ENCODE peak calls at places on chromosomes 11 and 22, in nine cellular contexts. M is Karpas-422, C is fibroblast of pulmonary artery, F is BE2C, U is adipocyte, Y is endothelial cell of umbilical vein, X is esophagus squamous epithelium, I is psoas muscle, O is AG04449. K is an unnamed sample.
A peak's percentile ranks its signal among the peaks of the same experiment; 100 is the strongest.

GRCh38 chr11:1766719-1767398 is 3.1 kb upstream of the CTSD start:
- DNase-seq in X (no peak), O (no peak), C (no peak), F (no peak), Y (no peak), I (peak; percentile 39), M (no peak), U (no peak), K (no peak)

GRCh38 chr11:65479184-65480145 is 19.4 kb upstream of the MALAT1 start:
- DNase-seq in I (peak; percentile 82), X (no peak), C (peak; percentile 94), M (no peak), F (peak; percentile 60), O (peak; percentile 81), U (peak; percentile 82), Y (peak; percentile 74), K (peak; percentile 98)

GRCh38 chr22:36424901-36425579 is 37.3 kb upstream of the MYH9 start:
- DNase-seq in Y (no peak), X (no peak), O (no peak), C (no peak), M (no peak), I (no peak), F (no peak), U (no peak), K (no peak)

GRCh38 chr11:88178211-88178610 is 3.0 kb upstream of the RAB38 start:
- DNase-seq in I (no peak), U (no peak), F (no peak), Y (no peak), C (peak; percentile 33), M (no peak), X (no peak), O (no peak), K (peak; percentile 55)

GRCh38 chr11:26936109-26936508 is 57.8 kb upstream of the FIBIN start:
- DNase-seq in O (no peak), X (no peak), C (no peak), F (no peak), U (no peak), Y (no peak), I (no peak), M (no peak), K (no peak)

GRCh38 chr22:23888615-23889401 is 5.4 kb upstream of the MIF start:
- DNase-seq in O (no peak), I (no peak), M (no peak), C (peak; percentile 54), X (no peak), F (no peak), Y (peak; percentile 3), U (peak; percentile 36), K (peak; percentile 52)

GRCh38 chr11:18312663-18313420 is 9.1 kb downstream of the HPS5 start:
- DNase-seq in U (peak; percentile 80), X (no peak), Y (peak; percentile 22), M (no peak), O (peak; percentile 50), I (no peak), C (peak; percentile 75), F (no peak), K (peak; percentile 30)

GRCh38 chr22:18925368-18926064 is 10.6 kb downstream of the PRODH start:
- DNase-seq in O (no peak), C (no peak), Y (no peak), U (no peak), I (no peak), X (no peak), F (no peak), M (no peak), K (no peak)

GRCh38 chr11:116033931-116034553 is 529.8 kb upstream of the CADM1 start:
- DNase-seq in M (no peak), Y (no peak), U (no peak), X (no peak), O (no peak), F (no peak), I (no peak), C (no peak), K (no peak)

GRCh38 chr11:68146010-68146540 is 24.9 kb upstream of the CHKA start:
- DNase-seq in O (no peak), C (no peak), X (no peak), I (peak; percentile 82), Y (peak; percentile 55), M (no peak), F (no peak), U (no peak), K (no peak)

DNA sequence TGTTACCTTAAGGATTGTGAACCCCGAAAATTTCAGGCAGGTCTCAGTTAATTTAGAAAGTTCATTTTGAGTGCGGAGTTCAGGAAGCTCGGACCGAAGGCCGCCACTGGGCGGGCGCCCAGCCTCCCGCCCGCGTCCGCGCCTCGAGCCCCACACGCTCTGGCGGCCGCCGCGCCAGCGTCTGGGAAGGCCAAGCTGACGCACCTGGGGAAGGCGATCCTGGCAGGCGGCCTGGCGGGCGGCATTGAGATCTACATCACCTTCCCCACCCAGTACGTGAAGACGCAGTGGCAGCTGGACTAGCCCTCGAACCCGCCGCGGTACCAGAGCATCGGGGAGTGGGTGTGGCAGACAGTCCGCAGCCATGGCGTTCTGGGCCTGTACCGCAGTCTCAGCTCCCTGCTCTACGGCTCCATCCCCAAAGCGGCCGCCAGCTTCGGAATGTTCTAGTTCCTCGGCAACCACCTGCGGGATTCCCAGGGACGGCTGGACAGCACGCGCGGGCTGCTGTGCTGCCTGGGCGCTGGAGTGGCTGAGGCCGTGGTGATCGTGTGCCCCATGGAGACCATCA is 79.5 kb downstream of the CCDC83 start:
- DNase-seq in C (no peak), O (no peak), F (no peak), M (no peak), I (no peak), U (no peak), Y (no peak), X (no peak), K (peak; percentile 25)
- H3K4me3 ChIP-seq in C (peak overlapping the region; percentile 10), O (no peak overlapping the region), F (no peak overlapping the region), M (no peak overlapping the region), I (peak overlapping the region; percentile 7), U (peak overlapping the region; percentile 61), Y (no peak overlapping the region), X (peak overlapping the region; percentile 36), K (peak overlapping the region; percentile 19)

DNA sequence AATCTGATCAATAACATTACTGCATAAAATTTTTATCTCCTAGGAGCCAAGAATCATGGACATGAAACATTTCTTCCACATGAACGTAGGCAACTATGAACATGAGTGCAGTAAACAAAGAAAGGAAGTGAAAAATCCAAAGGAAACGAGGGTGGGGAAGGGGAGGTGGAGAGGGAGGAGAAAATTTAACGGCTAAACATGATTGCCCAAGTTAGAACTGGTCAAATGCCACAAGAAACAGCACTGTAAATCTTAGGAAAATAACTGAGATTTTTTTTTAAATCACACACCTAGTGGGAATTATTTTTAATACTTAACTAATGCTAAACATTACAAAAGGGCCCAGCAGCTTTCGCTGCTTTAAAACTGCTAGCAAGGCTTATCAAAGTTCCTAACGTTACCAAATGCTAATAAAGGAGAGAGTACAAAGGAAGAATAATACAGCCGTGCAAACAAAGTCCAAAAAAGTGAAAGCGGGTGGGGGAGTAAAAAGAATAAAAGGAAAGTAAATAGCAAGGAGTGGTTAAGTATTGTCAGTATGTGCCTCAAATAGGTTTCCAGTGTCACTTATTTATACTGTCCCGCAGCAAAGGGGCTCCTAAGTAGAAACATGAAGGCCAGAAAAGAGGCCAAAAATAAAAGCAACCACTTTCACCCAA is 13.7 kb downstream of the NARS2 start:
- DNase-seq in C (peak; percentile 80), Y (peak; percentile 94), F (no peak), M (no peak), I (no peak), U (no peak), X (no peak), O (no peak), K (peak; percentile 18)
- H3K4me3 ChIP-seq in C (peak overlapping the region; percentile 19), Y (peak overlapping the region; percentile 13), F (no peak overlapping the region), M (no peak overlapping the region), I (no peak overlapping the region), U (peak overlapping the region; percentile 7), X (peak overlapping the region; percentile 0), O (no peak overlapping the region), K (no peak overlapping the region)

GRCh38 chr11:80315263-80315662 is 874.4 kb upstream of the TENM4 start:
- DNase-seq in Y (no peak), X (no peak), O (no peak), U (no peak), I (no peak), C (no peak), M (no peak), F (no peak), K (no peak)

GRCh38 chr11:80317612-80318011 is 876.8 kb upstream of the TENM4 start:
- DNase-seq in F (no peak), X (no peak), C (no peak), I (no peak), O (no peak), M (no peak), Y (no peak), U (no peak), K (no peak)

GRCh38 chr11:80320765-80321164 is 879.9 kb upstream of the TENM4 start:
- DNase-seq in U (no peak), F (no peak), I (no peak), C (no peak), Y (no peak), X (no peak), O (no peak), M (peak; percentile 48), K (no peak)

DNA sequence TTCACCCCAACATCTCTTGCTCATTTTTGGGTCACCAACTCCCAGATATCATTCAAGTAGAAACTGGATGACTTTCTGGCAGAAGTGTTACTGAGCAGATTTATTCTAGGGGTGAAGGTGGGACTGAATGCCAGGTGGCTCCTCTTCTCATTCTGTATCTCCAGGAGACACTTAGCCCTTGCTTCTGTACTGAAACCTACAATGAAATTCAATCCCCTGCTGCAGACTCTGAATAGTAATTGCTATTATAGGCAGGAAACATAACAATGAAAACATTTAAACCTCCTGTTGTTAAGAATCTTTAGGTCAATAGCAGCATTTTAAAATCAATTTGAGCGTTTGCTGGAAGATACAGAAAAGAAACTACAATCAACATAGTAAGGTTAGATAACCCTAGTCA is 879.4 kb upstream of the TENM4 start:
- DNase-seq in Y (no peak), C (no peak), I (no peak), U (no peak), F (no peak), X (no peak), M (no peak), O (no peak), K (no peak)
- H3K4me3 ChIP-seq in Y (no peak overlapping the region), C (no peak overlapping the region), I (no peak overlapping the region), U (no peak overlapping the region), F (no peak overlapping the region), X (no peak overlapping the region), M (no peak overlapping the region), O (no peak overlapping the region), K (no peak overlapping the region)

GRCh38 chr11:63764201-63764711 is 4.3 kb downstream of the ZFTA start:
- DNase-seq in I (peak; percentile 53), F (no peak), M (no peak), C (no peak), O (no peak), X (no peak), Y (no peak), U (no peak), K (no peak)

GRCh38 chr11:63767415-63768231 is 952 bp downstream of the ZFTA start:
- DNase-seq in O (no peak), Y (peak; percentile 72), F (peak; percentile 26), I (peak; percentile 74), M (peak; percentile 71), U (peak; percentile 90), X (no peak), C (peak; percentile 88), K (peak; percentile 87)

GRCh38 chr11:63766501-63767270 is 1.9 kb downstream of the ZFTA start:
- DNase-seq in C (no peak), M (peak; percentile 31), Y (no peak), F (no peak), O (no peak), X (no peak), I (peak; percentile 50), U (no peak), K (no peak)

GRCh38 chr11:63764712-63765631 is 3.6 kb downstream of the ZFTA start:
- DNase-seq in U (no peak), C (peak; percentile 50), X (no peak), Y (no peak), F (no peak), O (no peak), I (no peak), M (no peak), K (peak; percentile 15)

GRCh38 chr11:63765688-63766241 is 2.8 kb downstream of the ZFTA start:
- DNase-seq in X (no peak), O (no peak), I (peak; percentile 55), U (no peak), F (no peak), Y (no peak), M (no peak), C (no peak), K (no peak)
- H3K4me3 ChIP-seq in X (no peak overlapping the region), O (no peak overlapping the region), I (no peak overlapping the region), U (no peak overlapping the region), F (no peak overlapping the region), Y (no peak overlapping the region), M (no peak overlapping the region), C (no peak overlapping the region), K (no peak overlapping the region)